ENCODE peak calls at places on chromosomes 11 and 22, in four cellular contexts. One of them, this sample, is unnamed.

GRCh38 chr11:38345286-38345685 is 1747.2 kb upstream of the RAG2 start:
- DNase-seq in epithelial cell of esophagus: peak
- DNase-seq in mammary epithelial cell: peak
- DNase-seq in heart left ventricle: no peak
- DNase-seq in this sample: no peak

GRCh38 chr11:7527029-7527428 is 13.2 kb downstream of the PPFIBP2 start:
- DNase-seq in mammary epithelial cell: no peak
- DNase-seq in heart left ventricle: no peak
- DNase-seq in epithelial cell of esophagus: no peak
- DNase-seq in this sample: no peak

GRCh38 chr11:5522308-5522707 is 5.8 kb upstream of the UBQLNL start:
- DNase-seq in heart left ventricle: no peak
- DNase-seq in epithelial cell of esophagus: peak
- DNase-seq in mammary epithelial cell: no peak
- DNase-seq in this sample: no peak

GRCh38 chr11:126267650-126268049 is 1.0 kb downstream of the SRPRA start:
- DNase-seq in epithelial cell of esophagus: no peak
- DNase-seq in mammary epithelial cell: no peak
- DNase-seq in heart left ventricle: no peak
- DNase-seq in this sample: no peak

GRCh38 chr22:43529461-43529860 is 117.6 kb downstream of the MPPED1 start:
- DNase-seq in heart left ventricle: no peak
- DNase-seq in mammary epithelial cell: no peak
- DNase-seq in epithelial cell of esophagus: no peak
- DNase-seq in this sample: no peak

GRCh38 chr11:86218125-86219081 is 26.1 kb upstream of the EED start:
- DNase-seq in epithelial cell of esophagus: peak
- DNase-seq in mammary epithelial cell: peak
- DNase-seq in heart left ventricle: peak
- DNase-seq in this sample: peak

GRCh38 chr11:132858203-132858602 is 674.1 kb downstream of the OPCML start:
- DNase-seq in epithelial cell of esophagus: peak
- DNase-seq in mammary epithelial cell: peak
- DNase-seq in heart left ventricle: no peak
- DNase-seq in this sample: no peak

GRCh38 chr22:24553597-24554315 is 1.2 kb downstream of the GUCD1 start:
- DNase-seq in epithelial cell of esophagus: peak
- DNase-seq in heart left ventricle: peak
- DNase-seq in mammary epithelial cell: peak
- DNase-seq in this sample: no peak

GRCh38 chr11:1487851-1488574 is 1.4 kb upstream of the MOB2 start:
- DNase-seq in epithelial cell of esophagus: no peak
- DNase-seq in mammary epithelial cell: no peak
- DNase-seq in heart left ventricle: peak
- DNase-seq in this sample: no peak

GRCh38 chr22:34068011-34068410 is 147.7 kb upstream of the LARGE1 start:
- DNase-seq in heart left ventricle: no peak
- DNase-seq in mammary epithelial cell: no peak
- DNase-seq in epithelial cell of esophagus: no peak
- DNase-seq in this sample: no peak

GRCh38 chr11:94400075-94400838 is 962 bp downstream of the GPR83 start:
- DNase-seq in epithelial cell of esophagus: no peak
- DNase-seq in heart left ventricle: no peak
- DNase-seq in mammary epithelial cell: no peak
- DNase-seq in this sample: peak

GRCh38 chr22:28955817-28956216 is 72.4 kb downstream of the ZNRF3 start:
- DNase-seq in mammary epithelial cell: no peak
- DNase-seq in epithelial cell of esophagus: no peak
- DNase-seq in heart left ventricle: no peak
- DNase-seq in this sample: no peak

GRCh38 chr22:27647540-27647939 is 154.0 kb downstream of the MN1 start:
- DNase-seq in mammary epithelial cell: no peak
- DNase-seq in epithelial cell of esophagus: no peak
- DNase-seq in heart left ventricle: no peak
- DNase-seq in this sample: no peak

GRCh38 chr11:85759915-85760314 is 51.0 kb downstream of the SYTL2 start:
- DNase-seq in epithelial cell of esophagus: peak
- DNase-seq in mammary epithelial cell: peak
- DNase-seq in heart left ventricle: no peak
- DNase-seq in this sample: no peak

GRCh38 chr11:78212586-78213371 is 24.1 kb downstream of the USP35 start:
- DNase-seq in epithelial cell of esophagus: no peak
- DNase-seq in mammary epithelial cell: no peak
- DNase-seq in heart left ventricle: peak
- DNase-seq in this sample: peak

GRCh38 chr11:85947431-85948272 is 92.5 kb downstream of the CCDC83 start:
- DNase-seq in mammary epithelial cell: peak
- DNase-seq in heart left ventricle: no peak
- DNase-seq in epithelial cell of esophagus: peak
- DNase-seq in this sample: no peak

GRCh38 chr22:26565889-26566288 is 24.0 kb downstream of the TPST2 start:
- DNase-seq in epithelial cell of esophagus: no peak
- DNase-seq in heart left ventricle: no peak
- DNase-seq in mammary epithelial cell: no peak
- DNase-seq in this sample: no peak

GRCh38 chr11:93840981-93841380 is 9.4 kb downstream of the VSTM5 start:
- DNase-seq in heart left ventricle: no peak
- DNase-seq in mammary epithelial cell: no peak
- DNase-seq in epithelial cell of esophagus: no peak
- DNase-seq in this sample: no peak

GRCh38 chr22:28034145-28034759 is 115.2 kb upstream of the PITPNB start:
- DNase-seq in heart left ventricle: no peak
- DNase-seq in epithelial cell of esophagus: no peak
- DNase-seq in mammary epithelial cell: no peak
- DNase-seq in this sample: peak

GRCh38 chr11:65412271-65413076 is 10.1 kb upstream of the NEAT1 start:
- DNase-seq in mammary epithelial cell: no peak
- DNase-seq in heart left ventricle: peak
- DNase-seq in epithelial cell of esophagus: no peak
- DNase-seq in this sample: no peak

GRCh38 chr11:130897262-130898182 is 18.8 kb downstream of the SNX19 start:
- DNase-seq in heart left ventricle: peak
- DNase-seq in mammary epithelial cell: peak
- DNase-seq in epithelial cell of esophagus: peak
- DNase-seq in this sample: peak

GRCh38 chr11:36501236-36501635 is 8.8 kb downstream of the TRAF6 start:
- DNase-seq in heart left ventricle: no peak
- DNase-seq in mammary epithelial cell: no peak
- DNase-seq in epithelial cell of esophagus: no peak
- DNase-seq in this sample: no peak

GRCh38 chr11:19359425-19360000 is 118.8 kb upstream of the E2F8 start:
- DNase-seq in mammary epithelial cell: no peak
- DNase-seq in heart left ventricle: no peak
- DNase-seq in epithelial cell of esophagus: no peak
- DNase-seq in this sample: peak

GRCh38 chr11:73271936-73272679 is at the start of gene P2RY6:
- DNase-seq in epithelial cell of esophagus: peak
- DNase-seq in heart left ventricle: peak
- DNase-seq in mammary epithelial cell: peak
- DNase-seq in this sample: peak

GRCh38 chr22:46827072-46827780 is 64.8 kb downstream of the TBC1D22A start:
- DNase-seq in epithelial cell of esophagus: no peak
- DNase-seq in heart left ventricle: no peak
- DNase-seq in mammary epithelial cell: no peak
- DNase-seq in this sample: peak

GRCh38 chr11:120079750-120080610 is 57.9 kb downstream of the TRIM29 start:
- DNase-seq in heart left ventricle: no peak
- DNase-seq in epithelial cell of esophagus: no peak
- DNase-seq in mammary epithelial cell: no peak
- DNase-seq in this sample: no peak

GRCh38 chr22:35615156-35615555 is 2.0 kb downstream of the MB start:
- DNase-seq in heart left ventricle: no peak
- DNase-seq in mammary epithelial cell: no peak
- DNase-seq in epithelial cell of esophagus: peak
- DNase-seq in this sample: no peak

GRCh38 chr11:114617157-114618124 is 21.9 kb upstream of the NXPE4 start:
- DNase-seq in heart left ventricle: no peak
- DNase-seq in mammary epithelial cell: no peak
- DNase-seq in epithelial cell of esophagus: no peak
- DNase-seq in this sample: no peak

GRCh38 chr22:22752199-22752555 is 107.8 kb downstream of the GGTLC2 start:
- DNase-seq in mammary epithelial cell: no peak
- DNase-seq in heart left ventricle: no peak
- DNase-seq in epithelial cell of esophagus: no peak
- DNase-seq in this sample: no peak

GRCh38 chr22:22752556-22753477 is 108.4 kb downstream of the GGTLC2 start:
- DNase-seq in epithelial cell of esophagus: peak
- DNase-seq in mammary epithelial cell: peak
- DNase-seq in heart left ventricle: no peak
- DNase-seq in this sample: peak

GRCh38 chr22:22754961-22755777 is 110.8 kb downstream of the GGTLC2 start:
- DNase-seq in mammary epithelial cell: no peak
- DNase-seq in epithelial cell of esophagus: no peak
- DNase-seq in heart left ventricle: no peak
- DNase-seq in this sample: peak

GRCh38 chr22:22754268-22754657 is 109.8 kb downstream of the GGTLC2 start:
- DNase-seq in heart left ventricle: no peak
- DNase-seq in epithelial cell of esophagus: no peak
- DNase-seq in mammary epithelial cell: no peak
- DNase-seq in this sample: peak

DNA sequence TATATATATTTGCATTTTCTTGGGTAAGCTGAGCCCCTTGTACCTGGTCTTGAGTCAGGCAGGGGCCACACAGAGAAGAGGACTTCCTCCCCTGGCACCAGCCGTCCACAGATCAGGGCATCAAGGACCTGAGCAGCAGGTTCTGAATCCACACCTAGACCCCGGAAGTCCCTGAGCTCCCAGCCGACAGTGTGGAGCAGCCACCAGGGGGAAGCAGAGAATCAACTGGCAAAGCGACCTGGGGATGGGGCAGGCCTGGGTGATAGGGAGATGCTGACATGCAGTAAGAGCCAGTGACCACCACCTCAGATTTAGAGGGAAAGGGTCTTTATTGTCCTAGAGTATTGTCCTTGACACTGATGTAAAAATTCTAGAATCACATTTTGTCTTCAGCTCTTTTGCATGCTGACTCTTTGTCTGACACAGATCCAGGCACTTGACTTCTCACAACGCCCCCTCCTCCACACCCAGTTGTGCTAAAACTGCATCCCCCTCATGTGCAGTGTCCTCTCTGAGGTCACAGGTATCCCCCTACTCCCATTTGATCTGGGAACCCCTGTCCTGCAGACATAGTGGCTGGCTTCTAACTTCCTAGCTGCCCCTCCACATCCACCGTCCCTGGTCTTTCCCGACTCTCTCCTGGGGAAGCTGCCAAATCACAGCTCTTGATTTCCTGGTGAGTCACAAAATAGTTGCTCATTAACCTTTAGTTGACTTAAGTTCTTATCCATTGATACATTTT is 109.3 kb downstream of the GGTLC2 start:
- DNase-seq in epithelial cell of esophagus: peak
- DNase-seq in mammary epithelial cell: peak
- DNase-seq in heart left ventricle: peak
- DNase-seq in this sample: peak
- TF ChIP-seq CTCF in epithelial cell of esophagus: peak
- TF ChIP-seq CTCF in mammary epithelial cell: peak
- TF ChIP-seq CTCF in heart left ventricle: peak
- TF ChIP-seq CTCF in this sample: peak

DNA sequence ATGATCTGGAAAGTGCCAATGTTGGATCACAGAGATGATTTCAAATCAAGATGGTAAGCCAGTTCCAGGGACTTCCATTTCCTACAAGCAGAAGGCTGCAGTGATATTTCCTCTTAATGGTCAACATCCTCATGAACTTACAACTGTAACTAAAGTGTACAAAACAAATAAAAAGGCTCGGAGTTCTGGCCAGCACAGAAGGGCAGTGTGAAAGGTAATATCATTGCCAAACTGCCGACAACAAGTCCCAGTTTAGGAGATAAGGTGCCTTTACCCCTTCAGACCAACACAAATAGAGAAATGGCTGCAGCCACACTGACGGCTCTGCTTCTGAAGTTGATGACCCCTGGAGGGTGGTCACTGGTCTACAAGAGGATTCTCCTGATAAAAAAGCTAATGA is 91.1 kb downstream of the ETS1 start:
- DNase-seq in heart left ventricle: no peak
- DNase-seq in mammary epithelial cell: no peak
- DNase-seq in epithelial cell of esophagus: no peak
- DNase-seq in this sample: no peak
- H3K4me3 ChIP-seq in heart left ventricle: peak
- H3K4me3 ChIP-seq in mammary epithelial cell: no peak
- H3K4me3 ChIP-seq in epithelial cell of esophagus: no peak
- H3K4me3 ChIP-seq in this sample: peak

DNA sequence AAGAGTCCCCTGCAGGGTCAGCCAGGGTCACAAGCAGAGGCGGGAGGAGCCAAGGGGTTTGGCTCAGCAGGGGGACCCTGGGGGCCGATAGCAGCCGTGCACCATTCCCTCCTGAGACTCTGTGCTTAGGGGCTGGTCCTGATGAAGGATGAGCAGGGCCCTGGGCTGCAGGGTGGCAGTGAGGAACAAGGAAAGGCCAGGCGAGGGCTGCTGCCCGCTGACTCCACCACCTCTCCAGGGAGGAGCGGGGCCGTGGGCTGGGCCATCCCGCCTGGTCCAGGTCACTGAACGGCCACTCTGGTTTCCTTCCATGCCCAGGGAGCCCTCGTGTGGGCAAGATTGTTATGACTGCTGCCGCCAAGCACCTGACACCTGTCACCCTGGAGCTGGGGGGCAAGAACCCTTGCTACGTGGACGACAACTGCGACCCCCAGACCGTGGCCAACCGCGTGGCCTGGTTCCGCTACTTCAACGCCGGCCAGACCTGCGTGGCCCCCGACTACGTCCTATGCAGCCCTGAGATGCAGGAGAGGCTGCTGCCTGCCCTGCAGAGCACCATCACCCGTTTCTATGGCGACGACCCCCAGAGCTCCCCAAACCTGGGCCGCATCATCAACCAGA is 9.2 kb upstream of the NDUFS8 start:
- DNase-seq in mammary epithelial cell: no peak
- DNase-seq in epithelial cell of esophagus: peak
- DNase-seq in heart left ventricle: no peak
- DNase-seq in this sample: no peak
- TF ChIP-seq CTCF in mammary epithelial cell: peak
- TF ChIP-seq CTCF in epithelial cell of esophagus: peak
- TF ChIP-seq CTCF in heart left ventricle: peak
- TF ChIP-seq CTCF in this sample: no peak

GRCh38 chr22:31289335-31289734 is 3.0 kb downstream of the PIK3IP1 start:
- DNase-seq in epithelial cell of esophagus: no peak
- DNase-seq in mammary epithelial cell: no peak
- DNase-seq in heart left ventricle: no peak
- DNase-seq in this sample: no peak
- H3K4me3 ChIP-seq in epithelial cell of esophagus: no peak
- H3K4me3 ChIP-seq in mammary epithelial cell: no peak
- H3K4me3 ChIP-seq in heart left ventricle: peak
- H3K4me3 ChIP-seq in this sample: peak